ENCODE peak calls at places on chromosomes 16 and 17, in nine cellular contexts. H is GM23248; O is hepatocyte; S is effector memory CD4-positive, alpha-beta T cell; A is CD4-positive, alpha-beta memory T cell; K is H7; B is aorta; P is stomach; W is brain microvascular endothelial cell. I is an unnamed sample.
A peak's percentile ranks its signal among the peaks of the same experiment; 100 is the strongest.

GRCh38 chr17:45722161-45722560 is 62.0 kb upstream of the CRHR1 start:
- DNase-seq in H (peak; percentile 12), O (peak; percentile 23), S (no peak), A (no peak), K (peak; percentile 90), B (no peak), P (no peak), W (no peak), I (no peak)

GRCh38 chr16:27803775-27804549 is 254.0 kb downstream of the KATNIP start:
- DNase-seq in H (no peak), O (no peak), S (no peak), A (no peak), K (peak; percentile 72), B (no peak), P (no peak), W (no peak), I (no peak)

GRCh38 chr16:73113326-73113720 is 65.4 kb upstream of the ZFHX3 start:
- DNase-seq in H (peak; percentile 94), O (no peak), S (no peak), A (no peak), K (no peak), B (no peak), P (no peak), W (no peak), I (no peak)

GRCh38 chr17:32671891-32672290 is 185.1 kb downstream of the CDK5R1 start:
- DNase-seq in H (peak; percentile 19), O (no peak), S (no peak), A (no peak), K (no peak), B (peak; percentile 83), P (peak; percentile 60), W (no peak), I (no peak)

GRCh38 chr16:2715064-2715463 is 5.0 kb downstream of the PRSS27 start:
- DNase-seq in H (no peak), O (no peak), S (no peak), A (no peak), K (no peak), B (no peak), P (no peak), W (no peak), I (no peak)

GRCh38 chr17:80107231-80108021 is 6.0 kb downstream of the GAA start:
- DNase-seq in H (no peak), O (peak; percentile 3), S (no peak), A (no peak), K (peak; percentile 46), B (no peak), P (no peak), W (no peak), I (no peak)

GRCh38 chr16:50742521-50743150 is 750 bp downstream of the CYLD start:
- DNase-seq in H (peak; percentile 81), O (peak; percentile 46), S (peak; percentile 42), A (peak; percentile 80), K (peak; percentile 61), B (peak; percentile 61), P (no peak), W (no peak), I (no peak)

GRCh38 chr16:88301886-88302285 is 80.9 kb upstream of the ZNF469 start:
- DNase-seq in H (no peak), O (no peak), S (no peak), A (no peak), K (no peak), B (peak; percentile 40), P (no peak), W (no peak), I (no peak)

GRCh38 chr17:55110521-55110920 is 142.0 kb downstream of the STXBP4 start:
- DNase-seq in H (no peak), O (no peak), S (no peak), A (no peak), K (no peak), B (no peak), P (no peak), W (no peak), I (no peak)

GRCh38 chr17:48283907-48284306 is 146.1 kb downstream of the SKAP1 start:
- DNase-seq in H (no peak), O (no peak), S (no peak), A (no peak), K (no peak), B (no peak), P (no peak), W (no peak), I (no peak)

GRCh38 chr17:77363821-77364361 is 223.1 kb downstream of the SEC14L1 start:
- DNase-seq in H (peak; percentile 74), O (peak; percentile 35), S (no peak), A (no peak), K (peak; percentile 30), B (no peak), P (no peak), W (no peak), I (no peak)

GRCh38 chr17:15894913-15895658 is 49.8 kb upstream of the ADORA2B start:
- DNase-seq in H (no peak), O (no peak), S (no peak), A (no peak), K (no peak), B (no peak), P (no peak), W (no peak), I (no peak)

GRCh38 chr17:81543339-81543675 is 8.8 kb downstream of the FAAP100 start:
- DNase-seq in H (no peak), O (no peak), S (no peak), A (no peak), K (no peak), B (no peak), P (no peak), W (no peak), I (no peak)

GRCh38 chr17:65559802-65560627 is 1.4 kb downstream of the AXIN2 start:
- DNase-seq in H (peak; percentile 40), O (peak; percentile 80), S (no peak), A (peak; percentile 53), K (peak; percentile 95), B (peak; percentile 60), P (peak; percentile 30), W (no peak), I (no peak)

GRCh38 chr16:28186752-28187151 is 25.0 kb downstream of the XPO6 start:
- DNase-seq in H (peak; percentile 64), O (no peak), S (no peak), A (peak; percentile 63), K (no peak), B (no peak), P (no peak), W (no peak), I (no peak)

GRCh38 chr17:47316316-47316715 is 7.4 kb upstream of the EFCAB13 start:
- DNase-seq in H (peak; percentile 84), O (peak; percentile 58), S (no peak), A (no peak), K (no peak), B (no peak), P (no peak), W (no peak), I (no peak)

GRCh38 chr16:51818342-51818944 is 667.4 kb upstream of the SALL1 start:
- DNase-seq in H (peak; percentile 64), O (peak; percentile 53), S (no peak), A (no peak), K (peak; percentile 23), B (peak; percentile 44), P (peak; percentile 78), W (peak; percentile 82), I (no peak)

GRCh38 chr17:17453088-17453487 is 23.7 kb upstream of the MED9 start:
- DNase-seq in H (no peak), O (no peak), S (no peak), A (no peak), K (no peak), B (no peak), P (peak; percentile 14), W (no peak), I (no peak)

DNA sequence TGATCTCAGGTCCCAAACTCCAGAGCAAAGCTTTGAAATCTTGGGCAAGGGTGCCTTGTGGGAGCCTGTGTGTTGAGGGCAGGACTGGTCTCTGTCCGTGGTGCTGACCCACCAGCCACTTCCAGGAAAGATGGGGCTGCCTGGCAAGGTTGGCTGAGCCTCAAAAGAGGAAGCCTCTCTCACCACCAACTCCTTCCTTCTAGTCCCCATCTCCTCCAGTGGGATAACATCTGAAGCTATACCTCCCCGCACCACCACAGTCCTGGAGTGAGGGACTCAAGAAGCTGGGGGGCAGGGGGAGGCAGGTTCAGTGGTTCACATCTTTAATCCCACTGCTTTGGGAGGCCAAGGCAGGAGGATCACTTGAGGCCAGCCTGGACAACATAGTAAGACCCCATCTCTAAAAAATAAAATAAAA is 9.1 kb downstream of the GAS2L2 start:
- DNase-seq in H (peak; percentile 58), O (peak; percentile 71), S (no peak), A (no peak), K (peak; percentile 86), B (no peak), P (no peak), W (peak; percentile 28), I (no peak)
- H3K27me3 ChIP-seq in H (peaks cover 29% of the 10 kb centered on the region), O (peaks cover 38% of the 10 kb centered on the region), S (peaks cover 26% of the 10 kb centered on the region), A (peaks cover 11% of the 10 kb centered on the region), K (peaks cover 44% of the 10 kb centered on the region), B (no peaks in the 10 kb centered on the region), P (peaks cover 31% of the 10 kb centered on the region), W (peaks cover 22% of the 10 kb centered on the region), I (peaks cover 4% of the 10 kb centered on the region)

DNA sequence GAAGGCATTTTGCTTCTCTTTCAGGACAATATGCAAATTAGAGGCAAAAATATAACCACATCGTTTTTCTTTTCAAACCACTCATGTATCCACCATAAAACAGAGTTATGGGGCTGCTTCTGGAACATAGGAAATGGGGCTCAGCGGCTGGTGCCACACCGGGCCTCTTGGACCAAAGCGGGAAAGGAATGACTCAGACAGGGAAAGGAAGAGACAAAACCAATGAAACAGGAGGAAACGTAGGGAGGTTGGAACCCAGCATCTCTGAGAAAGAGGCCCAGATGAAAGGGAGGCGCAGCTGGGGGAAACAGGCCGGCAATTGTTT is 28.5 kb downstream of the CUEDC1 start:
- DNase-seq in H (peak; percentile 14), O (no peak), S (no peak), A (no peak), K (no peak), B (no peak), P (no peak), W (no peak), I (no peak)
- H3K27me3 ChIP-seq in H (no peaks in the 10 kb centered on the region), O (no peaks in the 10 kb centered on the region), S (no peaks in the 10 kb centered on the region), A (no peaks in the 10 kb centered on the region), K (no peaks in the 10 kb centered on the region), B (no peaks in the 10 kb centered on the region), P (no peaks in the 10 kb centered on the region), W (no peaks in the 10 kb centered on the region), I (no peaks in the 10 kb centered on the region)

GRCh38 chr17:4743898-4744297 is 4.2 kb upstream of the CXCL16 start:
- DNase-seq in H (no peak), O (no peak), S (no peak), A (no peak), K (peak; percentile 29), B (no peak), P (no peak), W (no peak), I (no peak)
- H3K27me3 ChIP-seq in H (no peaks in the 10 kb centered on the region), O (peaks cover 28% of the 10 kb centered on the region), S (peaks cover 4% of the 10 kb centered on the region), A (no peaks in the 10 kb centered on the region), K (peaks cover 46% of the 10 kb centered on the region), B (no peaks in the 10 kb centered on the region), P (no peaks in the 10 kb centered on the region), W (peaks cover 21% of the 10 kb centered on the region), I (no peaks in the 10 kb centered on the region)

DNA sequence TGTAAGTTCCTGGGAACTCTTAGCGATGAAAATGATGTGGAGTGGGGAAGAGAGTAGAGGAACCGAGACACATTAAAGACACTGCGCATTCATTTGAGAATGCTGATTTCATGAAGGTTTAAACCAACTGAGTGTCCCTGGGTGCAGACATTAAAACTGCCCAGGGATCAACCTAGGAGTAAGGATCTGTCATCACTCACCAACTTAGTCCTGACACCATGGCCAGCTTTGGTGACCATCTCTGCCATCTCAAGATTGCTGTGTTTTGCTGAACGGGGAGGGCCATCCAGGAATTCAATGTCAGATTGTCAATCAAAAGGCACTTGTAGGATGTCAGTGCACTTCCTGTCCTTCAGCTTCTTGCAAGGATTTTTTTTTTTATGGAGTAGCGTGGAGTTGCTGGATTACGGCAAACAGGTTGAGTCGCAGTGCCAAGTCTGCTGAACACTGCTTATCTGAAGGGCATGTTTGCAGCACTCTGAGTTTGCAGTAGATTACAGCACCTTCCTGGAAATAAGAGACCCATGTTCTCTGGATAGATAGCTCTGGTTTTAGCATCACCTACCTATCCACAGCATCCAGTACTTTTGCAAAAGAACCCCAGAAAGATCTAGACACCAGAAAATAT is 258.1 kb upstream of the IRX3 start:
- DNase-seq in H (no peak), O (no peak), S (no peak), A (no peak), K (no peak), B (no peak), P (peak; percentile 74), W (no peak), I (no peak)
- H3K27me3 ChIP-seq in H (peaks cover 52% of the 10 kb centered on the region), O (peaks cover 18% of the 10 kb centered on the region), S (no peaks in the 10 kb centered on the region), A (no peaks in the 10 kb centered on the region), K (no peaks in the 10 kb centered on the region), B (no peaks in the 10 kb centered on the region), P (no peaks in the 10 kb centered on the region), W (no peaks in the 10 kb centered on the region), I (no peaks in the 10 kb centered on the region)